ENCODE peak calls at places on chromosomes 13 and 19, in six cellular contexts. J is IMR-90, N is trophoblast cell, M is H1, Y is H9, L is mesenchymal stem cell. Z is an unnamed sample.
A peak's percentile ranks its signal among the peaks of the same experiment; 100 is the strongest.

GRCh38 chr19:1608414-1609391 is 3.4 kb upstream of the UQCR11 start:
- DNase-seq in J (no peak), N (peak; percentile 88), M (no peak), Y (no peak), L (no peak), Z (no peak)

GRCh38 chr19:47112664-47113445 is 721 bp downstream of the ZC3H4 start:
- DNase-seq in J (peak; percentile 99), N (peak; percentile 100), M (peak; percentile 99), Y (peak; percentile 100), L (peak; percentile 99), Z (peak; percentile 98)

GRCh38 chr13:20221772-20222171 is 10.3 kb downstream of the GJB6 start:
- DNase-seq in J (no peak), N (peak; percentile 13), M (no peak), Y (no peak), L (no peak), Z (no peak)

GRCh38 chr13:100859861-100860260 is 185.3 kb upstream of the TMTC4 start:
- DNase-seq in J (no peak), N (no peak), M (no peak), Y (no peak), L (peak; percentile 17), Z (no peak)

GRCh38 chr13:78787189-78787588 is 128.2 kb upstream of the OBI1 start:
- DNase-seq in J (no peak), N (no peak), M (no peak), Y (no peak), L (peak; percentile 7), Z (no peak)

GRCh38 chr19:51055866-51056265 is 9.0 kb downstream of the KLK13 start:
- DNase-seq in J (no peak), N (no peak), M (no peak), Y (no peak), L (no peak), Z (no peak)

GRCh38 chr13:38819596-38819995 is 132.7 kb downstream of the FREM2 start:
- DNase-seq in J (no peak), N (no peak), M (no peak), Y (no peak), L (no peak), Z (no peak)

GRCh38 chr13:114035583-114036501 is 62.0 kb upstream of the C13orf46 start:
- DNase-seq in J (peak; percentile 35), N (no peak), M (no peak), Y (no peak), L (no peak), Z (no peak)

GRCh38 chr19:41872384-41872774 is 4.7 kb upstream of the CD79A start:
- DNase-seq in J (no peak), N (no peak), M (no peak), Y (no peak), L (no peak), Z (no peak)

GRCh38 chr13:114039471-114040141 is 65.7 kb upstream of the C13orf46 start:
- DNase-seq in J (no peak), N (no peak), M (no peak), Y (no peak), L (no peak), Z (no peak)

GRCh38 chr13:40221460-40222201 is 444.8 kb downstream of the FOXO1 start:
- DNase-seq in J (no peak), N (peak; percentile 14), M (no peak), Y (no peak), L (peak; percentile 71), Z (no peak)

GRCh38 chr19:51783373-51783772 is 11.6 kb upstream of the FPR3 start:
- DNase-seq in J (no peak), N (peak; percentile 81), M (no peak), Y (no peak), L (no peak), Z (no peak)

GRCh38 chr13:76992548-76993001 is 694 bp downstream of the CLN5 start:
- DNase-seq in J (peak; percentile 23), N (peak; percentile 83), M (no peak), Y (no peak), L (peak; percentile 75), Z (peak; percentile 5)

GRCh38 chr13:43303040-43303729 is 279.8 kb downstream of the DNAJC15 start:
- DNase-seq in J (peak; percentile 70), N (no peak), M (peak; percentile 38), Y (peak; percentile 73), L (peak; percentile 69), Z (peak; percentile 42)

GRCh38 chr13:97878421-97879375 is 74.8 kb upstream of the IPO5 start:
- DNase-seq in J (peak; percentile 34), N (no peak), M (no peak), Y (no peak), L (peak; percentile 73), Z (no peak)

GRCh38 chr19:42634409-42635232 is 39.9 kb upstream of the CEACAM8 start:
- DNase-seq in J (peak; percentile 20), N (peak; percentile 27), M (no peak), Y (no peak), L (no peak), Z (no peak)

GRCh38 chr13:20536992-20537391 is 11.3 kb upstream of the CRYL1 start:
- DNase-seq in J (no peak), N (no peak), M (no peak), Y (no peak), L (no peak), Z (no peak)

GRCh38 chr19:44869728-44870470 is 21.2 kb upstream of the TOMM40 start:
- DNase-seq in J (peak; percentile 84), N (no peak), M (no peak), Y (no peak), L (peak; percentile 53), Z (no peak)

GRCh38 chr19:18541258-18541991 is 1.9 kb downstream of the FKBP8 start:
- DNase-seq in J (no peak), N (peak; percentile 92), M (no peak), Y (no peak), L (peak; percentile 32), Z (no peak)

GRCh38 chr19:6273701-6274601 is 5.8 kb downstream of the MLLT1 start:
- DNase-seq in J (peak; percentile 88), N (no peak), M (no peak), Y (no peak), L (peak; percentile 97), Z (no peak)

DNA sequence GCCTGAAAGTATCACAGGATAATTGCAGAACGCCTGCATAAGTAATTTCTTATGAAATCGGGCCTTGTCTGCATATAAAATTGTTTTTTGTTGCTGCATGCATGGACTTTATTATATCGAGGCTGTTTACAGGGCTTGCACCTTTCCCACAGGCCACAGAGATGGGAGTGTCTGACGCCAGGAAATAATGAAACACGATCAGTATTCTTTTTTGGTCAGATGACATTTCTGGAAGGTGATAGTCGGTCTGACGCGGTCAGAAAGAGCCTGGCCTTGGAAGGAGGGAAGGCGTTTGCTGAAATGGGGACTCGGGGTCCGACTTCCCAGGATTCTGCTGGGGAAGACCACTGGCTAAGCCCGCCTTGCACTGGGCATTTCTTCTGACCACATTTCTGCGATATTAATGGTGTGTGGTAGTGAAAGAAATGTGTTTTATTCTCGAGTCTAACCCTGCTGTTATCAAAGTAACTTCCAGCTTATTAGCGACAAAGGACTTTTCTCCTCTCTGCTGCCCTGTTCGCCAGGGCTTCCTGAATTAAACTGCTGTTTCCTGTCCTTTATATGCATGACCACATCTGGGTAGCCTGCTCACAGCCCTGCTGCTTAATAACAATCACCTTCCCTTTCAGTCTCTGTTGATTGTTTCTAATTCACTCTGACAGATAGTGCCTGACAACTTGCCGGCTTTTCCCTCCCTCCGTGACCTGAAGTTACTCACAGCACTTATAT is 11.6 kb upstream of the ZNF536 start:
- DNase-seq in J (no peak), N (no peak), M (no peak), Y (no peak), L (no peak), Z (no peak)
- H2AFZ ChIP-seq in J (no peak overlapping the region), N (no peak overlapping the region), M (no peak overlapping the region), Y (no peak overlapping the region), L (no peak overlapping the region), Z (peak overlapping the region; percentile 78)

GRCh38 chr13:75073791-75074190 is 408.2 kb downstream of the TBC1D4 start:
- DNase-seq in J (no peak), N (no peak), M (no peak), Y (no peak), L (no peak), Z (no peak)
- H2AK5ac ChIP-seq in J (no peak overlapping the region), N (no peak overlapping the region), M (no peak overlapping the region), Y (no peak overlapping the region), L (no peak overlapping the region), Z (no peak overlapping the region)

GRCh38 chr13:105033999-105034398 is 1501.5 kb downstream of the EFNB2 start:
- DNase-seq in J (no peak), N (no peak), M (no peak), Y (no peak), L (no peak), Z (no peak)
- H2AFZ ChIP-seq in J (no peak overlapping the region), N (no peak overlapping the region), M (peak overlapping the region; percentile 87), Y (no peak overlapping the region), L (no peak overlapping the region), Z (no peak overlapping the region)

GRCh38 chr13:112714772-112715569 is 25.1 kb downstream of the ATP11A start:
- DNase-seq in J (no peak), N (no peak), M (no peak), Y (no peak), L (no peak), Z (no peak)

GRCh38 chr13:112711528-112712265 is 21.9 kb downstream of the ATP11A start:
- DNase-seq in J (peak; percentile 98), N (peak; percentile 96), M (peak; percentile 86), Y (peak; percentile 93), L (peak; percentile 98), Z (peak; percentile 91)

GRCh38 chr13:112712451-112712881 is 22.6 kb downstream of the ATP11A start:
- DNase-seq in J (no peak), N (no peak), M (no peak), Y (no peak), L (no peak), Z (no peak)

GRCh38 chr13:112714366-112714765 is 24.5 kb downstream of the ATP11A start:
- DNase-seq in J (no peak), N (no peak), M (no peak), Y (no peak), L (no peak), Z (no peak)

GRCh38 chr13:112713517-112714253 is 23.8 kb downstream of the ATP11A start:
- DNase-seq in J (no peak), N (no peak), M (no peak), Y (no peak), L (no peak), Z (no peak)
- H2AK5ac ChIP-seq in J (peak overlapping the region; percentile 53), N (peak overlapping the region; percentile 24), M (peak overlapping the region; percentile 88), Y (peak overlapping the region; percentile 17), L (no peak overlapping the region), Z (peak overlapping the region; percentile 90)

GRCh38 chr19:55546822-55547614 is 1.7 kb upstream of the SBK3 start:
- DNase-seq in J (peak; percentile 84), N (no peak), M (no peak), Y (no peak), L (peak; percentile 46), Z (no peak)
- H2AFZ ChIP-seq in J (peak overlapping the region; percentile 82), N (no peak overlapping the region), M (no peak overlapping the region), Y (no peak overlapping the region), L (no peak overlapping the region), Z (peak overlapping the region; percentile 87)